ENCODE peak calls at places on chromosomes 5 and 9, in eight cellular contexts. One of them, this sample, is unnamed.

GRCh38 chr5:149459891-149460290 is 80.8 kb upstream of the IL17B start:
- DNase-seq in uterus: no peak
- DNase-seq in neural progenitor cell: no peak
- DNase-seq in WERI-Rb-1: no peak
- DNase-seq in OCI-LY7: no peak
- DNase-seq in choroid plexus epithelial cell: no peak
- DNase-seq in GM12865: no peak
- DNase-seq in colonic mucosa: no peak
- DNase-seq in this sample: no peak

GRCh38 chr5:163330723-163331668 is 106.4 kb upstream of the CCNG1 start:
- DNase-seq in uterus: no peak
- DNase-seq in neural progenitor cell: peak
- DNase-seq in WERI-Rb-1: no peak
- DNase-seq in OCI-LY7: no peak
- DNase-seq in choroid plexus epithelial cell: no peak
- DNase-seq in GM12865: no peak
- DNase-seq in colonic mucosa: no peak
- DNase-seq in this sample: no peak

GRCh38 chr9:34989946-34990635 is 546 bp downstream of the DNAJB5 start:
- DNase-seq in uterus: peak
- DNase-seq in neural progenitor cell: peak
- DNase-seq in WERI-Rb-1: peak
- DNase-seq in OCI-LY7: peak
- DNase-seq in choroid plexus epithelial cell: peak
- DNase-seq in GM12865: peak
- DNase-seq in colonic mucosa: peak
- DNase-seq in this sample: peak

GRCh38 chr5:179795863-179796833 is 2.4 kb downstream of the LTC4S start:
- DNase-seq in uterus: peak
- DNase-seq in neural progenitor cell: peak
- DNase-seq in WERI-Rb-1: peak
- DNase-seq in OCI-LY7: peak
- DNase-seq in choroid plexus epithelial cell: peak
- DNase-seq in GM12865: peak
- DNase-seq in colonic mucosa: peak
- DNase-seq in this sample: peak

GRCh38 chr5:3210531-3210930 is 385.1 kb upstream of the IRX1 start:
- DNase-seq in uterus: no peak
- DNase-seq in neural progenitor cell: no peak
- DNase-seq in WERI-Rb-1: no peak
- DNase-seq in OCI-LY7: no peak
- DNase-seq in choroid plexus epithelial cell: no peak
- DNase-seq in GM12865: no peak
- DNase-seq in colonic mucosa: no peak
- DNase-seq in this sample: no peak

GRCh38 chr5:178551059-178551458 is 39.1 kb downstream of the COL23A1 start:
- DNase-seq in uterus: no peak
- DNase-seq in neural progenitor cell: no peak
- DNase-seq in WERI-Rb-1: no peak
- DNase-seq in OCI-LY7: peak
- DNase-seq in choroid plexus epithelial cell: peak
- DNase-seq in GM12865: peak
- DNase-seq in colonic mucosa: no peak
- DNase-seq in this sample: peak

GRCh38 chr5:33524476-33524875 is 83.7 kb downstream of the TARS1 start:
- DNase-seq in uterus: no peak
- DNase-seq in neural progenitor cell: no peak
- DNase-seq in WERI-Rb-1: no peak
- DNase-seq in OCI-LY7: no peak
- DNase-seq in choroid plexus epithelial cell: peak
- DNase-seq in GM12865: no peak
- DNase-seq in colonic mucosa: no peak
- DNase-seq in this sample: peak

GRCh38 chr9:87909310-87910041 is 8.3 kb upstream of the SPATA31C1 start:
- DNase-seq in uterus: no peak
- DNase-seq in neural progenitor cell: no peak
- DNase-seq in WERI-Rb-1: no peak
- DNase-seq in OCI-LY7: no peak
- DNase-seq in choroid plexus epithelial cell: no peak
- DNase-seq in GM12865: no peak
- DNase-seq in colonic mucosa: peak
- DNase-seq in this sample: no peak

GRCh38 chr5:73816656-73817420 is 190.8 kb downstream of the ARHGEF28 start:
- DNase-seq in uterus: no peak
- DNase-seq in neural progenitor cell: no peak
- DNase-seq in WERI-Rb-1: no peak
- DNase-seq in OCI-LY7: no peak
- DNase-seq in choroid plexus epithelial cell: peak
- DNase-seq in GM12865: no peak
- DNase-seq in colonic mucosa: no peak
- DNase-seq in this sample: peak

GRCh38 chr9:124441291-124441690 is 9.0 kb upstream of the ADGRD2 start:
- DNase-seq in uterus: no peak
- DNase-seq in neural progenitor cell: no peak
- DNase-seq in WERI-Rb-1: no peak
- DNase-seq in OCI-LY7: no peak
- DNase-seq in choroid plexus epithelial cell: no peak
- DNase-seq in GM12865: no peak
- DNase-seq in colonic mucosa: no peak
- DNase-seq in this sample: no peak
- TF ChIP-seq CTCF in uterus: no peak
- TF ChIP-seq CTCF in neural progenitor cell: no peak
- TF ChIP-seq CTCF in WERI-Rb-1: no peak
- TF ChIP-seq CTCF in OCI-LY7: no peak
- TF ChIP-seq CTCF in choroid plexus epithelial cell: no peak
- TF ChIP-seq CTCF in GM12865: no peak
- TF ChIP-seq CTCF in colonic mucosa: no peak
- TF ChIP-seq CTCF in this sample: no peak

GRCh38 chr9:136994885-136995224 is 1.5 kb downstream of the CLIC3 start:
- DNase-seq in uterus: no peak
- DNase-seq in neural progenitor cell: no peak
- DNase-seq in WERI-Rb-1: no peak
- DNase-seq in OCI-LY7: no peak
- DNase-seq in choroid plexus epithelial cell: no peak
- DNase-seq in GM12865: no peak
- DNase-seq in colonic mucosa: no peak
- DNase-seq in this sample: no peak

GRCh38 chr9:136990233-136990911 is 1.9 kb upstream of the PAXX start:
- DNase-seq in uterus: no peak
- DNase-seq in neural progenitor cell: no peak
- DNase-seq in WERI-Rb-1: no peak
- DNase-seq in OCI-LY7: no peak
- DNase-seq in choroid plexus epithelial cell: no peak
- DNase-seq in GM12865: no peak
- DNase-seq in colonic mucosa: no peak
- DNase-seq in this sample: no peak

GRCh38 chr9:136994180-136994884 is 2.0 kb downstream of the CLIC3 start:
- DNase-seq in uterus: no peak
- DNase-seq in neural progenitor cell: no peak
- DNase-seq in WERI-Rb-1: no peak
- DNase-seq in OCI-LY7: no peak
- DNase-seq in choroid plexus epithelial cell: no peak
- DNase-seq in GM12865: no peak
- DNase-seq in colonic mucosa: no peak
- DNase-seq in this sample: no peak

GRCh38 chr9:136992819-136993369 is 672 bp downstream of the PAXX start:
- DNase-seq in uterus: no peak
- DNase-seq in neural progenitor cell: no peak
- DNase-seq in WERI-Rb-1: no peak
- DNase-seq in OCI-LY7: no peak
- DNase-seq in choroid plexus epithelial cell: no peak
- DNase-seq in GM12865: no peak
- DNase-seq in colonic mucosa: no peak
- DNase-seq in this sample: no peak

GRCh38 chr9:136991993-136992818 is at the start of gene PAXX:
- DNase-seq in uterus: peak
- DNase-seq in neural progenitor cell: peak
- DNase-seq in WERI-Rb-1: peak
- DNase-seq in OCI-LY7: peak
- DNase-seq in choroid plexus epithelial cell: peak
- DNase-seq in GM12865: peak
- DNase-seq in colonic mucosa: peak
- DNase-seq in this sample: peak
- TF ChIP-seq CTCF in uterus: peak
- TF ChIP-seq CTCF in neural progenitor cell: no peak
- TF ChIP-seq CTCF in WERI-Rb-1: no peak
- TF ChIP-seq CTCF in OCI-LY7: no peak
- TF ChIP-seq CTCF in choroid plexus epithelial cell: no peak
- TF ChIP-seq CTCF in GM12865: no peak
- TF ChIP-seq CTCF in colonic mucosa: no peak
- TF ChIP-seq CTCF in this sample: no peak

GRCh38 chr9:84966876-84967830 is 297.6 kb downstream of the NTRK2 start:
- DNase-seq in uterus: no peak
- DNase-seq in neural progenitor cell: peak
- DNase-seq in WERI-Rb-1: peak
- DNase-seq in OCI-LY7: no peak
- DNase-seq in choroid plexus epithelial cell: no peak
- DNase-seq in GM12865: peak
- DNase-seq in colonic mucosa: no peak
- DNase-seq in this sample: no peak
- TF ChIP-seq CTCF in uterus: no peak
- TF ChIP-seq CTCF in neural progenitor cell: peak
- TF ChIP-seq CTCF in WERI-Rb-1: peak
- TF ChIP-seq CTCF in OCI-LY7: no peak
- TF ChIP-seq CTCF in choroid plexus epithelial cell: no peak
- TF ChIP-seq CTCF in GM12865: peak
- TF ChIP-seq CTCF in colonic mucosa: no peak
- TF ChIP-seq CTCF in this sample: no peak

GRCh38 chr9:18142964-18143363 is 331.0 kb upstream of the ADAMTSL1 start:
- DNase-seq in uterus: no peak
- DNase-seq in neural progenitor cell: peak
- DNase-seq in WERI-Rb-1: no peak
- DNase-seq in OCI-LY7: no peak
- DNase-seq in choroid plexus epithelial cell: peak
- DNase-seq in GM12865: no peak
- DNase-seq in colonic mucosa: peak
- DNase-seq in this sample: no peak
- TF ChIP-seq CTCF in uterus: no peak
- TF ChIP-seq CTCF in neural progenitor cell: peak
- TF ChIP-seq CTCF in WERI-Rb-1: peak
- TF ChIP-seq CTCF in OCI-LY7: peak
- TF ChIP-seq CTCF in choroid plexus epithelial cell: peak
- TF ChIP-seq CTCF in GM12865: no peak
- TF ChIP-seq CTCF in colonic mucosa: peak
- TF ChIP-seq CTCF in this sample: peak

GRCh38 chr9:93660647-93661046 is 84.3 kb downstream of the PHF2 start:
- DNase-seq in uterus: no peak
- DNase-seq in neural progenitor cell: no peak
- DNase-seq in WERI-Rb-1: peak
- DNase-seq in OCI-LY7: no peak
- DNase-seq in choroid plexus epithelial cell: no peak
- DNase-seq in GM12865: no peak
- DNase-seq in colonic mucosa: no peak
- DNase-seq in this sample: no peak
- TF ChIP-seq CTCF in uterus: no peak
- TF ChIP-seq CTCF in neural progenitor cell: no peak
- TF ChIP-seq CTCF in WERI-Rb-1: peak
- TF ChIP-seq CTCF in OCI-LY7: peak
- TF ChIP-seq CTCF in choroid plexus epithelial cell: no peak
- TF ChIP-seq CTCF in GM12865: no peak
- TF ChIP-seq CTCF in colonic mucosa: no peak
- TF ChIP-seq CTCF in this sample: no peak

DNA sequence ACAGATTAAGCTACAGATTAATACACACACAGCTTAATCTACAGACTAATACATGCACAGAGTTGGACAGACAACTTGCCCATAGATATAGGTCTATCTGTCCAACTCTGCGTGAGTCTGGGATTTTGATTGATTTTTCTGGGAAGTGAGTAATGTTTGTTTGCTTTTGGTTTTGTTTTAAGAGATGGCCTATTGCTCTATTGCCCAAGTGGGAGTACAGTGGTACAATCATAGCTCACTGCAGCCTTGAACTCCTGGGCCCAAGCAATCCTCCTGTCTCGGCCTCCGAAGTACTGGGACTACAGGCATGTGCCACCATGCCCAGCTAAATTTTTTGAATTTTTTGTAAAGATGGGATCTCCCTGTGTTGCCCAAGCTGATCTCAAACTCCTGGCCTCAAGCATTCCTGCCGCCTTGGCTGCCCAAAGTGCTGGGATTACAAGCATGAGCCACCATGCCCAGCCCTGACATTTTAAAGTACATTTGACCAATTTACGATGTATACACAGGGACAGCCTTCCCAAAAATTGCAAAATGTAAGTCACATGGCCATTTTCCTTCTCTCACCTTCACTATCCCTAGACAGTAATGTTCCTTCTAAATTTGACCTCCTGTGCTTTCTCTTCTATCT is 50.8 kb downstream of the PAPPA start:
- DNase-seq in uterus: no peak
- DNase-seq in neural progenitor cell: no peak
- DNase-seq in WERI-Rb-1: no peak
- DNase-seq in OCI-LY7: no peak
- DNase-seq in choroid plexus epithelial cell: no peak
- DNase-seq in GM12865: no peak
- DNase-seq in colonic mucosa: no peak
- DNase-seq in this sample: no peak
- TF ChIP-seq CTCF in uterus: no peak
- TF ChIP-seq CTCF in neural progenitor cell: no peak
- TF ChIP-seq CTCF in WERI-Rb-1: no peak
- TF ChIP-seq CTCF in OCI-LY7: no peak
- TF ChIP-seq CTCF in choroid plexus epithelial cell: no peak
- TF ChIP-seq CTCF in GM12865: no peak
- TF ChIP-seq CTCF in colonic mucosa: no peak
- TF ChIP-seq CTCF in this sample: no peak

This sample was measured in AG10803.